ENCODE peak calls at places on chromosomes 1 and 21, in six cellular contexts. U is upper lobe of right lung; X is uterus; M is CD4-positive, CD25-positive, alpha-beta regulatory T cell; J is OCI-LY7; V is RWPE1. S is an unnamed sample.

GRCh38 chr1:11052839-11053757 is 6.1 kb upstream of the MASP2 start:
- DNase-seq in U (no peak), X (no peak), M (no peak), J (peak), V (no peak), S (peak)

GRCh38 chr1:66182551-66183178 is 351.3 kb upstream of the SGIP1 start:
- DNase-seq in U (no peak), X (peak), M (peak), J (no peak), V (no peak), S (no peak)

GRCh38 chr1:41356752-41357151 is 4.5 kb upstream of the FOXO6 start:
- DNase-seq in U (no peak), X (peak), M (no peak), J (no peak), V (no peak), S (no peak)

GRCh38 chr1:18279713-18280074 is 172.1 kb downstream of the IGSF21 start:
- DNase-seq in U (no peak), X (no peak), M (no peak), J (no peak), V (no peak), S (no peak)

GRCh38 chr1:56286506-56286905 is 292.9 kb downstream of the PLPP3 start:
- DNase-seq in U (no peak), X (no peak), M (no peak), J (no peak), V (no peak), S (no peak)

GRCh38 chr1:171636141-171636540 is 14.1 kb downstream of the MYOCOS start:
- DNase-seq in U (no peak), X (no peak), M (no peak), J (no peak), V (no peak), S (no peak)

GRCh38 chr1:87111659-87112339 is 197.4 kb downstream of the HS2ST1 start:
- DNase-seq in U (no peak), X (no peak), M (no peak), J (no peak), V (no peak), S (no peak)

GRCh38 chr21:44866780-44867179 is 6.7 kb downstream of the PTTG1IP start:
- DNase-seq in U (peak), X (no peak), M (no peak), J (no peak), V (no peak), S (no peak)

GRCh38 chr1:25896266-25896665 is 10.0 kb downstream of the STMN1 start:
- DNase-seq in U (no peak), X (no peak), M (no peak), J (no peak), V (no peak), S (no peak)

GRCh38 chr1:176436251-176436650 is 26.7 kb upstream of the PAPPA2 start:
- DNase-seq in U (no peak), X (no peak), M (no peak), J (no peak), V (no peak), S (no peak)

GRCh38 chr1:34695580-34695979 is 59.3 kb upstream of the GJB5 start:
- DNase-seq in U (no peak), X (no peak), M (no peak), J (no peak), V (no peak), S (no peak)

GRCh38 chr21:46006547-46007497 is 25.3 kb downstream of the COL6A1 start:
- DNase-seq in U (no peak), X (peak), M (no peak), J (no peak), V (no peak), S (peak)

GRCh38 chr1:90729484-90730246 is 12.6 kb upstream of the BARHL2 start:
- DNase-seq in U (no peak), X (no peak), M (no peak), J (peak), V (no peak), S (no peak)

GRCh38 chr1:59100975-59101374 is 195.9 kb upstream of the FGGY start:
- DNase-seq in U (no peak), X (no peak), M (no peak), J (no peak), V (no peak), S (no peak)

GRCh38 chr1:234603221-234604204 is 6.5 kb downstream of the IRF2BP2 start:
- DNase-seq in U (no peak), X (no peak), M (no peak), J (no peak), V (no peak), S (no peak)

GRCh38 chr1:78664763-78665162 is 15.1 kb downstream of the IFI44 start:
- DNase-seq in U (no peak), X (no peak), M (no peak), J (no peak), V (no peak), S (no peak)

GRCh38 chr1:201486158-201486557 is 17.2 kb upstream of the PHLDA3 start:
- DNase-seq in U (no peak), X (no peak), M (no peak), J (no peak), V (no peak), S (no peak)

GRCh38 chr1:69305621-69306020 is 262.1 kb upstream of the LRRC7 start:
- DNase-seq in U (no peak), X (no peak), M (no peak), J (peak), V (no peak), S (no peak)

GRCh38 chr1:61241864-61242472 is 159.6 kb downstream of the NFIA start:
- DNase-seq in U (no peak), X (no peak), M (no peak), J (no peak), V (no peak), S (no peak)

GRCh38 chr1:5981009-5981380 is 11.2 kb downstream of the NPHP4 start:
- DNase-seq in U (peak), X (no peak), M (no peak), J (no peak), V (no peak), S (peak)

GRCh38 chr1:30274176-30274936 is 449.0 kb downstream of the MATN1 start:
- DNase-seq in U (no peak), X (no peak), M (no peak), J (no peak), V (no peak), S (no peak)

GRCh38 chr1:16072616-16073484 is 601 bp downstream of the FAM131C start:
- DNase-seq in U (no peak), X (no peak), M (no peak), J (no peak), V (no peak), S (no peak)

GRCh38 chr1:16073490-16074104 is at the start of gene FAM131C:
- DNase-seq in U (no peak), X (no peak), M (peak), J (peak), V (peak), S (no peak)

GRCh38 chr1:16072095-16072494 is 1.4 kb downstream of the FAM131C start:
- DNase-seq in U (no peak), X (no peak), M (no peak), J (no peak), V (no peak), S (no peak)

GRCh38 chr1:16070640-16071355 is 2.7 kb downstream of the FAM131C start:
- DNase-seq in U (no peak), X (no peak), M (no peak), J (no peak), V (no peak), S (no peak)

DNA sequence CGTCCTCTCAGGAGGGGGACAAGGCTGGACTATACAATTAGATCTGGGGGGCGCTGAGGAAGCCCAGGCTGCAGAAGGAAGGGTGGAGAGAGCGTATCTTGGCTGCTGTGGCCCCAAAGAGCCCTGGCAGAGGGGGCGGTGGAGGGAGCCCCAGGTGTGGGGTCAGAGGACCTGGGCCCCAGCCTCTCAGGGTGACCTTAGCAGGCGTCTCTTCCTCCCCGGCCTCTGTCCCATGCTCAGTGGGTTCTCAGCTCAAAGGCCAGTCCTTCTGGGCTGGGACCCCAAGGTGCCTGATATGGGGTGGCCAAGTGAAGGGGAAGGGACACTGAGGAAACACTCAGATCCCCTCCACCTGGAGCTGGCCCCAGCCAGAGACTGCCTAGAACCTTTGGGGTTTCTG is 1.8 kb downstream of the FAM131C start:
- DNase-seq in U (no peak), X (no peak), M (no peak), J (no peak), V (no peak), S (no peak)
- H3K27ac ChIP-seq in U (no peak), X (no peak), M (no peak), J (no peak), V (no peak), S (no peak)

DNA sequence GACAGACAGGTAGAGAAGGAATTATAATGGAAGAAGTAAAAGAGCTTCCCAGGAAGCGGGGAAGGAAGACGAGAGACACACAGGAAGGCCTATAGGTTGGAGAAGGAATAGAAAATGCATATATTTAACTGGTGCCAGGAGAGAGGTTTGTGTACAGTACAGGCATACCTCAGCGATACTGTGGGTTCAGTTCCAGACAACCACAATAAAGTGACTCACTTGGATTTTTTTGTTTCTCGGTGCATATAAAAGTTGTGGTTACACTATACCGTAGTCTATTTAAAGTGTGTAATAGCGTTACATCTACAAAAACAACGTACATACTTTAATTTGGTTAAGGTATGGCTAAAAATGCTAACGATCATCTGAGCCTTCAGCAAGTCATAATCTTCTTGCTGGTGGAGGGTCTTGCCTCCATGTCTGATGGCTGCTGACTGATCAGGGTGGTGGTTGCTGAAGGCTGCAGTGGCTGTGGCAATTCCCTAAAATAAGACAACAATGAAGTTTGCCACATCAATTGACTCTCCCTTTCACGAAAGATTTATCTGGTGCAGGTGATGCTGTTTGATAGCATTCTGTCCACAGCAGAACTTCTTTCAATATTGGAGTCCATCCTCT is 16.0 kb downstream of the YARS1 start:
- DNase-seq in U (no peak), X (no peak), M (peak), J (no peak), V (no peak), S (no peak)
- H3K27ac ChIP-seq in U (no peak), X (no peak), M (peak), J (no peak), V (no peak), S (no peak)

GRCh38 chr1:52034050-52034384 is 407 bp upstream of the KTI12 start:
- DNase-seq in U (no peak), X (no peak), M (no peak), J (no peak), V (no peak), S (no peak)
- H3K27ac ChIP-seq in U (peak), X (peak), M (peak), J (peak), V (no peak), S (peak)

GRCh38 chr1:67760030-67760821 is 73.0 kb downstream of the GNG12 start:
- DNase-seq in U (no peak), X (peak), M (peak), J (peak), V (peak), S (no peak)

GRCh38 chr1:67761730-67762129 is 71.5 kb downstream of the GNG12 start:
- DNase-seq in U (no peak), X (no peak), M (no peak), J (no peak), V (no peak), S (no peak)

GRCh38 chr1:67759692-67760029 is 73.6 kb downstream of the GNG12 start:
- DNase-seq in U (no peak), X (no peak), M (no peak), J (no peak), V (no peak), S (no peak)

GRCh38 chr1:67759066-67759465 is 74.1 kb downstream of the GADD45A start:
- DNase-seq in U (no peak), X (no peak), M (no peak), J (no peak), V (no peak), S (no peak)

GRCh38 chr1:67761054-67761453 is 72.2 kb downstream of the GNG12 start:
- DNase-seq in U (no peak), X (no peak), M (no peak), J (no peak), V (no peak), S (no peak)
- H3K27ac ChIP-seq in U (no peak), X (no peak), M (no peak), J (no peak), V (no peak), S (peak)

DNA sequence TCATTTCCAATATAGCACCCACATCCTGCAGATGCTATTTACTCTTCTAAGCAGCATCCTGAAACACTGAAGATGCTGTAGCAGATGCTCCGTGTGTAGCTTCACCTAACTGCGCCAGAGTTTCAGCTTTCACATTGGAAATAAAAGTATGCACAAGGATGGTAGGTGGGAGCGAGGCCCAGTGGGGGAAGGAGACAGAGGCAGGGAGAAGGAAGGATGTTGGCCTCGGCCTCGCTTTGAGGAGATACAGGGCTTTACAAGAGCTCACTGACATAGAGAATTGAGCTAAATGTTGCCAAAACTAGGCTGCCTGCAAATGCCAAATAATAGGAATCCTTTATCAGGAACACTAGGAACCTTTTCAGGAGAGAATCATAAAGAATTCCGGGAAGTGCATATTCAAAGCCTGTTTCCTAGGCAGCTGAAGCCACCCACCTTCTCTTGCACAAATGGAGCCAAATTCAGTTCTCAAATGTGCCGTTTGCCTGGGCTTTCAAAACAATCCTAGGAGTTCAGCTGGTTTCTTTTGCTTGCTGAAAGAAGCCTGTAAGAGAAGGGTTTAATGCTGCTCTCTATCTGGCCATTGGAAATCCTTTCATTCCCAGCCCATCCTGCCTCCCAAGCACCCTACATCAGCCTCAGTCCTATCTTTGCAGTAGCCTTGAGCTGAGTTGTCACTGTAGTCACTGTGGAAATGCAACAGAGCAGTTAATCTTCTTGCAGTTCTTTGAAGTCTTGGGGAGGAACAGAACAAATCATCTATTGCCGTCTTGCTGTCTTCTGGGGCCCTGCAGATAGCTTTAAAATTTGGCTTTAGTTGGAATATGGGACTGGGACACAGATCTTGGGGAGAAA is 135.3 kb upstream of the ATP1B1 start:
- DNase-seq in U (no peak), X (no peak), M (no peak), J (no peak), V (no peak), S (no peak)
- H3K27ac ChIP-seq in U (no peak), X (no peak), M (no peak), J (no peak), V (no peak), S (peak)

DNA sequence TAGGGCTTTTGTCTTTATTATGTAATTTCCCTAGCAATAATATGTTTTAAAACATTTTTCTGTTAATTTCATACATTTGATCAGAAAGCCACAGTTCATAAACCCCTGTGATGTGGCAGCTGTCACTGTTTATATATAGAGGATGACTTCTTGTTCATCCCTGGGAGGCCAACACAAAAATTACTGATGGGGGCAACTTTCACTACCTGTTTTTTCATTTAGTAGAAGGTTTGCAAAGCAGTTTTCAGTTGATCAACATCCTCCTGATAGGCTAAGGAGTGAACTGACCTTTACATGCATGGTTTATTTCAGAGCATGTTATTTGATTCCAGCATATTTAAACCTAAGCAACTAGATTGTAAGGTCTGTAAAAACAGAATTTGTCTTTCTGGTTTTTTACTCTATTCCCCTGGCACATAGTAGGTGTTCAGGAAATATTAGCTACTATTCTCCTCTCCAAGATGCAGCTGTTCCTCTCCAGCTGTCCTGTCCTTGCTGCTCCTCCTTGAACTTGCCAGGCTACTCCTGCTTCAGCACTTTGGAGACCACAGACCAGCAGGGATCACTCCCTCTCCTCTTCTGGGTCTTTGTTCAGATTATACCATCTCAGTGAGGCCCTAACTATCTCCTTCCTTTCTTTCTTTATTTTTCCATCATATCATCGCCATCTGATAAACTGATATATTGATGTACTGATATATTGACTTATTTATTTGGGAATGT is 54.7 kb downstream of the ROR1 start:
- DNase-seq in U (no peak), X (no peak), M (no peak), J (peak), V (no peak), S (no peak)
- H3K27ac ChIP-seq in U (no peak), X (no peak), M (no peak), J (peak), V (no peak), S (no peak)

GRCh38 chr1:114089502-114090138 is 64.0 kb downstream of the SYT6 start:
- DNase-seq in U (no peak), X (no peak), M (no peak), J (no peak), V (no peak), S (no peak)
- H3K27ac ChIP-seq in U (no peak), X (no peak), M (no peak), J (no peak), V (no peak), S (no peak)

DNA sequence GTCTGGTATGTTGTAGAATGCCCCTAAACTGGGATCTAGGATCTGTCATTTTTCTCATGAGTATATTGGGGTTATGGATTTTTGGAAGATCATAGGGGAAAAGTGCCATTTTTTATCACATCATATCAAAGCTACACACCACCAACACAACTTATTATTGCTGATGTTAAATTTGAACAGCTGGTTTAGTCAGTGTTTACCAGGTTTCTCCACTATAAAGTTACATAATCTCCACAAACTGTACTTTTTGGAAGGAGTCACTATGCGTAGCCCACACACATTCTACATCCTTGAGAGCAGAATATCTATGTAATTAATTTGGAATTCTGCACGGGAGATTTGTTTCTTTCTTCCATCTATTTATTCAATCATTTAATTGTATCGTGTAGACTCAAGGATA is 35.2 kb downstream of the RC3H1 start:
- DNase-seq in U (no peak), X (no peak), M (no peak), J (no peak), V (no peak), S (no peak)
- H3K27ac ChIP-seq in U (no peak), X (no peak), M (no peak), J (no peak), V (no peak), S (no peak)

DNA sequence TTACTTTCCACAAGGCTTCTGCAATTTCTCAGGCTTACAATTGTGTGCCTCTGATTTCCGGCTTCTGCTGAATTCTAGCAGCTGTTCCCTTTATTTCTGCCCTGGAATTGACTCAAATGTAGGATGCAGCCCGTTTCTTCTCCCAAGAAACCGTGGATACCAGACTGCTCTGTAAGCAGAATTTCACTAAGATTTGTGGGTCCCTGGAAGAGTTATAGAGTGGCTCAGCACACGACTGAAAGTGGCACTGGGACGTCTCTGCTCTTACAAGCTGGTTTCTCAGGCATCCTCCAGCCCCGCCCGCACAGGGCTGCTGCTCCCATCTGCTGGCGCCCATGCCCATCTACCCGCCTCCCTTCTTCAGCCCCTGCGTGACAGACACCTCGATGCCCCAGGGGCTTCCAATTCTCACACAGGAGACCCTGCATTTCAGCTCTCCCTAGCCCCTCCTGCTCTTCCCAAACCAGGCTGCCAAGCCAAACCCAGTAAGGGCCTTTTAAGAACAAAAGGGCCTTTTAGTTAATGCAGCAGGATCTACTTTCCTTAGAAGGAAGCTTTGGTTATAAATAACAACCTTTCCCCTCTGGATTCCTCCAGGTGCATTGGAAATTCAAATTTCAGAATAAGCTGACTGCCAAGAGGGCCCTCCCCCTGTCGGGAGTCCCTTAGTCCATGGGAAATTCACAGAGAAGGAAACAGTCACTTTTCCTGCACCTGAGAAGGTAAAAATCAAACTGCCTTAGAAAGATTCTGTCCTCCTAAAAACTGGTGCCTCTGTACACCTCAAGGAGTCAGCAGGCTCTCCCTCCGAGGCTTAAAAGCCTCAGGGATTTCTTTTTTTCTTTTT is 45.4 kb upstream of the TENT5B start:
- DNase-seq in U (no peak), X (no peak), M (no peak), J (no peak), V (no peak), S (peak)
- H3K27ac ChIP-seq in U (no peak), X (no peak), M (no peak), J (no peak), V (peak), S (peak)